ENCODE peak calls at places on chromosomes 7 and 10, in five cellular contexts. H, V, C, G and R are unnamed samples.

GRCh38 chr7:45092931-45093235 is 4.1 kb upstream of the NACAD start:
- DNase-seq in G (no peak), C (no peak), V (no peak), H (no peak), R (no peak)

GRCh38 chr10:26197248-26197647 is 19.3 kb upstream of the GAD2 start:
- DNase-seq in H (no peak), G (no peak), V (no peak), C (no peak), R (no peak)

GRCh38 chr7:137007001-137007725 is 138.7 kb downstream of the CHRM2 start:
- DNase-seq in V (no peak), G (no peak), H (no peak), C (no peak), R (no peak)

GRCh38 chr10:25707976-25708671 is 225.9 kb upstream of the MYO3A start:
- DNase-seq in C (no peak), V (no peak), G (no peak), H (no peak), R (no peak)

GRCh38 chr7:116753130-116753529 is 81.1 kb downstream of the MET start:
- DNase-seq in H (no peak), V (no peak), C (no peak), G (no peak), R (no peak)

GRCh38 chr10:79459243-79459642 is 13.8 kb upstream of the ZCCHC24 start:
- DNase-seq in V (no peak), G (no peak), C (no peak), H (no peak), R (no peak)

GRCh38 chr10:100510533-100511308 is 8.9 kb downstream of the SEC31B start:
- DNase-seq in V (peak), H (no peak), G (no peak), C (no peak), R (peak)

GRCh38 chr7:140621326-140622035 is 19.1 kb downstream of the DENND2A start:
- DNase-seq in V (no peak), H (no peak), G (no peak), C (peak), R (no peak)

GRCh38 chr7:123727071-123727837 is 21.5 kb downstream of the WASL start:
- DNase-seq in H (no peak), G (no peak), C (peak), V (no peak), R (no peak)

GRCh38 chr10:112446855-112447691 is at the start of the genes VTI1A and ZDHHC6:
- DNase-seq in H (peak), V (peak), C (peak), G (peak), R (peak)